ENCODE peak calls at places on chromosomes 12 and 14, in six cellular contexts. W, X, D, N, C and Q are unnamed samples.

GRCh38 chr12:47771304-47771703 is 1.7 kb upstream of the SLC48A1 start:
- DNase-seq in X (no peak), W (no peak), D (no peak), N (no peak), C (no peak), Q (no peak)

GRCh38 chr12:77382096-77382742 is 316.9 kb upstream of the E2F7 start:
- DNase-seq in D (no peak), W (peak; percentile 2), C (no peak), N (no peak), X (no peak), Q (no peak)

GRCh38 chr12:114611145-114612018 is 72.6 kb downstream of the TBX3 start:
- DNase-seq in W (no peak), N (no peak), C (no peak), X (no peak), D (no peak), Q (no peak)

GRCh38 chr14:35355981-35356839 is 48.3 kb downstream of the NFKBIA start:
- DNase-seq in X (peak; percentile 58), D (no peak), N (peak; percentile 54), C (no peak), W (peak; percentile 86), Q (no peak)

GRCh38 chr12:79934309-79935020 is 432 bp downstream of the PPP1R12A start:
- DNase-seq in N (peak; percentile 69), D (no peak), C (peak; percentile 79), W (peak; percentile 45), X (peak; percentile 36), Q (peak; percentile 71)

GRCh38 chr12:123254853-123255446 is 16.7 kb downstream of the CDK2AP1 start:
- DNase-seq in X (no peak), N (no peak), C (no peak), W (no peak), D (no peak), Q (no peak)

GRCh38 chr14:59213368-59214315 is 25.2 kb downstream of the DAAM1 start:
- DNase-seq in N (peak; percentile 34), W (no peak), D (no peak), C (no peak), X (peak; percentile 72), Q (no peak)

GRCh38 chr14:21069388-21070082 is 569 bp upstream of the ARHGEF40 start:
- DNase-seq in D (peak; percentile 69), C (peak; percentile 81), N (peak; percentile 59), X (peak; percentile 29), W (peak; percentile 47), Q (peak; percentile 79)

GRCh38 chr14:95903616-95904107 is 27.0 kb downstream of the TUNAR start:
- DNase-seq in D (no peak), W (no peak), C (no peak), X (no peak), N (no peak), Q (no peak)

GRCh38 chr14:31265701-31266398 is 58.3 kb upstream of the HECTD1 start:
- DNase-seq in C (no peak), D (no peak), W (no peak), X (peak; percentile 30), N (no peak), Q (no peak)

GRCh38 chr12:111074559-111074958 is 154.2 kb upstream of the MYL2 start:
- DNase-seq in N (no peak), D (no peak), C (no peak), W (no peak), X (no peak), Q (no peak)

GRCh38 chr14:74509587-74510210 is 16.1 kb downstream of the ISCA2 start:
- DNase-seq in D (no peak), W (no peak), C (no peak), N (no peak), X (no peak), Q (peak; percentile 23)

DNA sequence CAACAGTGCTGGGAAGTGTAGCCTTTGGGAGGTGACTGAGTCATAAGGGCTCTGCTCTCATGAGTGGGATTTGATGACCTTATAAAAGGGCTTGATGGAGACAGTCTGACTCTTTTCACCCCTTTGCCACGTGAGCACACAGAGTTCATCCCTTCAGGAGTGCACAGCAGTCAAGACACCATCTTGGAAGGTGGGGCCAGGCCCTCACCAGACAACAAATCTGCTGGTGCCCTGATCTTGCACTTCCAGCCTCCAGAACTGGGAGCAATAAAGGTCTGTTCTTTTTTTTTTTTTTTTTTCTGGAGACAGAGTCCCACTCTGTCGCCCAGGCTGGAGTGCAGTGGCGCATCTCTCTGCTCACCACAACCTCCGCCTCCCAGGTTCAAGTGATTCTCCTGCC is 24.6 kb upstream of the DYNC1H1 start:
- DNase-seq in W (peak; percentile 96), D (no peak), N (no peak), X (no peak), C (no peak), Q (no peak)
- H4K91ac ChIP-seq in W (no peak overlapping the region), D (no peak overlapping the region), N (no peak overlapping the region), X (no peak overlapping the region), C (no peak overlapping the region), Q (no peak overlapping the region)

DNA sequence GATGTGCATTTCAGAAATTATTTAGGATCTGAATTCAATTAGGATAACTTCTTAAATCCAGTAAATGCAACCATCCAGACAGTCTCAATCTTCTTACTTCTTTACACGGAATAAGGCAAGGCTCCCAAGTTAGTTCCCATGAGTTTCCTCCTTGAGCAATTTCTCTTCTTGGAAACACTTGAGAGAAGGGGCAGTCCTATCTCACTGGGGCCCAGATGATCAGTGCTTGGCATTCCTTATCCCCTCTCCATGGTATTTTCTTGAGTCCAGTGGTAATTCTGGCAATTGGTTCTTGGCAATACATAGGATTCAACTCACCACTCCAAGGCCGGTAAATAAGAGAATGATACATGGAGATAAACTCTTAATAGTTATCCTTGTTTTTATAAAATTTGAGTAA is 87.1 kb upstream of the PTHLH start:
- DNase-seq in X (no peak), W (no peak), C (no peak), N (peak; percentile 6), D (no peak), Q (no peak)
- H4K91ac ChIP-seq in X (no peak overlapping the region), W (no peak overlapping the region), C (no peak overlapping the region), N (no peak overlapping the region), D (no peak overlapping the region), Q (no peak overlapping the region)

DNA sequence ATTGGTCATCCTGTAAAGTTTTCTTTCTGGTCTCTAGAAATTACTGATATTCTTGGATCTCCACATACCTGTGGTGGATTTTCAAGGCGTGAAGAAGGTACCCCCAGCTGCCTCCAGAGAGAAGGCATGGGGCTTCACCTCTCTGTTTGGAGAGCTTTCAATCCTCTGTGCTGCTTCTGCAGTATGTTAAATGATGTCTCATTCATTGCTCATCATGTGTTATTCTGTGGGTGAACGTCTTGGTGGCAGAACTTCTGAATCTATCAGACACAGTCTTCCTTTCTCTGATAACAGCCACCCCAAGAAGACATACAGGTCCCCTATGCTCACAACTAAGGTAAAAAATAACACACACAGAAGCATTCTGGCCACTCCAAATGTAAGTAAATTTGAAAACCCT is 221.3 kb upstream of the TMEM260 start:
- DNase-seq in X (no peak), N (no peak), W (no peak), C (no peak), D (no peak), Q (no peak)
- H4K91ac ChIP-seq in X (no peak overlapping the region), N (no peak overlapping the region), W (no peak overlapping the region), C (no peak overlapping the region), D (no peak overlapping the region), Q (no peak overlapping the region)

DNA sequence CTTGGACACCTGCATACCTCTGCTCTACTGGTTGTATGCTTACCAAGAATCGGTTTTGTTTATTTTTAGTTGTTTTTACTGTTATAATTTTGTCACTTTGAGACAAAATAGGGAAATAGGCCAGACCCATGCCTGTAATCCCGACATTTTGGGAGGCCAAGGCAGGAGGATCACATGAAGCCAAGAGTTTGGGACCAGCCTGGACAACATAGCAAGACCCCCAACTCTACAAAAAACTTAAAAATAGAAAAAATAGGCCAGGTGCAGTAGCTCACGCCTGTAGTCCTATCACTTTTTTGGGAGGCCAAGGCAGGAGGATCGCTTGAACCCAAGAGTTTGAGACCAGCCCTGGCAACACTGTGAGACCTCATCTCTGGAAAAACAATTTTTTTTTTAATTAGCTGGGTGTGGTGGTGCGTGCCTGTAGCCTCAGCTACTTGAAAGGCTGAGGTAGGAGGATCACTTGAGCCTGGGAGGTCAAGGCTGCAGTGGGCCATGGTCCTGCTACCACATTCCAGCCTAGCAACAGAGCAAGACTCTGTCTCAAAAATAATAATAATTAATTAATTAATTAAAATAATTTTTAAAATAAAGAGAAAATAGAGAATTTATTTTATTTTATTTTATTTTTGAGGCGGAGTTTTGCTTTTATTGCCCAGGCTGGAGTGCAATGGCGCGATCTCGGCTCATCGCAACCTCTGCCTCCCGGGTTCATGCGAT is 1.3 kb upstream of the MRPS35 start:
- DNase-seq in W (no peak), N (no peak), D (no peak), C (no peak), X (no peak), Q (no peak)
- H4K91ac ChIP-seq in W (no peak overlapping the region), N (no peak overlapping the region), D (no peak overlapping the region), C (no peak overlapping the region), X (no peak overlapping the region), Q (no peak overlapping the region)

GRCh38 chr14:52031781-52032180 is 37.1 kb downstream of the NID2 start:
- DNase-seq in X (peak; percentile 78), C (no peak), D (no peak), W (no peak), N (peak; percentile 77), Q (no peak)

GRCh38 chr14:52026921-52027320 is 37.6 kb downstream of the RTRAF start:
- DNase-seq in W (no peak), X (no peak), C (no peak), D (no peak), N (no peak), Q (no peak)

GRCh38 chr14:52032196-52032865 is 36.5 kb downstream of the NID2 start:
- DNase-seq in D (no peak), N (peak; percentile 64), X (no peak), C (no peak), W (no peak), Q (no peak)

GRCh38 chr14:52033131-52033642 is 35.7 kb downstream of the NID2 start:
- DNase-seq in N (peak; percentile 79), C (no peak), W (no peak), D (no peak), X (peak; percentile 55), Q (no peak)

GRCh38 chr14:52029881-52030280 is 39.0 kb downstream of the NID2 start:
- DNase-seq in C (no peak), W (no peak), N (no peak), D (no peak), X (no peak), Q (no peak)
- H4K91ac ChIP-seq in C (no peak overlapping the region), W (no peak overlapping the region), N (no peak overlapping the region), D (no peak overlapping the region), X (no peak overlapping the region), Q (no peak overlapping the region)

DNA sequence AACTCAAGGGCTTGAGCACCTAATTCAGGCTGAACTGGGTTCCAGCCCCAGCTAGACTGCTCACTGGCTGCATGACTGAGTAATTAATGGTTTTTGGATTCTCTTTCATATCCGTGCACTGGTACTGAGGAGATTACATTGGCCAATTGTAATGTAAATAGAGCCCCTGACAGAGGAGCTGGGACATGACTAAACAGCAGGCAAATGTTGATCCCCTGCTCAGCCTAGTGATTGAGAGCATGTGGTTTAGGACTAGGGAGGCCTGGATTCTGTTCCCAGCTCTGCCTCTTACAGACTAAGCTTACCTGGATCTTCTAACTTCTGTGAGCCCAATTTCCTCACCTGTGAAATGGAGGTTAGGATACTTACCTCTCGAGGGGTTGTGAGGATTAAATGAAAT is 204.3 kb downstream of the ESR2 start:
- DNase-seq in W (no peak), C (no peak), X (peak; percentile 63), D (peak; percentile 35), N (peak; percentile 59), Q (peak; percentile 56)
- H4K91ac ChIP-seq in W (no peak overlapping the region), C (no peak overlapping the region), X (no peak overlapping the region), D (no peak overlapping the region), N (no peak overlapping the region), Q (no peak overlapping the region)